ENCODE peak calls at places on chromosomes 2 and 18, in six cellular contexts. X, M, Z, S, I and O are unnamed samples.

GRCh38 chr2:206085742-206086445 is at the start of gene INO80D:
- DNase-seq in X (peak), M (peak), Z (peak), S (peak), I (peak), O (peak)

GRCh38 chr2:241818229-241818942 is 9.4 kb downstream of the NEU4 start:
- DNase-seq in X (no peak), M (no peak), Z (peak), S (no peak), I (no peak), O (no peak)

GRCh38 chr18:79728931-79729586 is 49.5 kb downstream of the CTDP1 start:
- DNase-seq in X (no peak), M (no peak), Z (no peak), S (no peak), I (no peak), O (no peak)

GRCh38 chr18:47531759-47532158 is 280.3 kb upstream of the SKOR2 start:
- DNase-seq in X (no peak), M (peak), Z (no peak), S (no peak), I (no peak), O (no peak)

GRCh38 chr2:240622631-240623235 is 2.5 kb upstream of the GPR35 start:
- DNase-seq in X (no peak), M (no peak), Z (peak), S (no peak), I (no peak), O (no peak)

GRCh38 chr2:154240921-154241379 is 369.2 kb downstream of the GALNT13 start:
- DNase-seq in X (no peak), M (no peak), Z (no peak), S (no peak), I (no peak), O (no peak)

GRCh38 chr2:127225186-127225960 is 5.3 kb upstream of the CYP27C1 start:
- DNase-seq in X (no peak), M (no peak), Z (no peak), S (no peak), I (no peak), O (no peak)

GRCh38 chr2:5730386-5730785 is 38.2 kb downstream of the SOX11 start:
- DNase-seq in X (no peak), M (no peak), Z (no peak), S (no peak), I (no peak), O (no peak)

GRCh38 chr2:43312751-43313641 is 86.6 kb upstream of the ZFP36L2 start:
- DNase-seq in X (peak), M (peak), Z (no peak), S (peak), I (no peak), O (no peak)

GRCh38 chr2:240811346-240812300 is 8.4 kb downstream of the KIF1A start:
- DNase-seq in X (no peak), M (no peak), Z (peak), S (no peak), I (no peak), O (no peak)

GRCh38 chr18:21300616-21301200 is 58.7 kb downstream of the GREB1L start:
- DNase-seq in X (no peak), M (no peak), Z (no peak), S (no peak), I (no peak), O (no peak)

GRCh38 chr18:13300796-13301195 is 82.2 kb downstream of the LDLRAD4 start:
- DNase-seq in X (no peak), M (no peak), Z (no peak), S (no peak), I (no peak), O (no peak)

GRCh38 chr2:102915128-102915527 is 153.3 kb downstream of the TMEM182 start:
- DNase-seq in X (no peak), M (no peak), Z (no peak), S (no peak), I (no peak), O (peak)

GRCh38 chr2:234839285-234839684 is 112.5 kb upstream of the SH3BP4 start:
- DNase-seq in X (no peak), M (no peak), Z (no peak), S (no peak), I (no peak), O (no peak)

GRCh38 chr18:57523171-57523956 is 63.1 kb downstream of the FECH start:
- DNase-seq in X (no peak), M (no peak), Z (no peak), S (no peak), I (no peak), O (no peak)

GRCh38 chr2:20494246-20494645 is 47.4 kb downstream of the RHOB start:
- DNase-seq in X (no peak), M (no peak), Z (no peak), S (no peak), I (no peak), O (no peak)

GRCh38 chr2:69767034-69767433 is 25.1 kb downstream of the ANXA4 start:
- DNase-seq in X (no peak), M (no peak), Z (no peak), S (no peak), I (no peak), O (no peak)

GRCh38 chr2:65035544-65035943 is 20.7 kb upstream of the CEP68 start:
- DNase-seq in X (no peak), M (no peak), Z (no peak), S (no peak), I (no peak), O (no peak)

GRCh38 chr2:193566276-193566675 is 1371.5 kb upstream of the TMEFF2 start:
- DNase-seq in X (no peak), M (no peak), Z (no peak), S (no peak), I (no peak), O (peak)

GRCh38 chr2:109084341-109084740 is 44.7 kb upstream of the SH3RF3 start:
- DNase-seq in X (no peak), M (no peak), Z (no peak), S (peak), I (no peak), O (no peak)

GRCh38 chr2:9594361-9595063 is 36.3 kb downstream of the YWHAQ start:
- DNase-seq in X (no peak), M (no peak), Z (no peak), S (no peak), I (no peak), O (peak)

GRCh38 chr2:182952741-182953450 is 85.4 kb downstream of the NCKAP1 start:
- DNase-seq in X (no peak), M (no peak), Z (no peak), S (no peak), I (no peak), O (peak)

GRCh38 chr18:71878226-71878625 is 665.9 kb downstream of the CBLN2 start:
- DNase-seq in X (no peak), M (no peak), Z (no peak), S (no peak), I (no peak), O (no peak)

GRCh38 chr2:65608391-65608790 is 176.0 kb upstream of the SPRED2 start:
- DNase-seq in X (no peak), M (no peak), Z (no peak), S (no peak), I (no peak), O (no peak)

GRCh38 chr2:205563646-205564045 is 118.7 kb upstream of the NRP2 start:
- DNase-seq in X (no peak), M (no peak), Z (peak), S (no peak), I (no peak), O (no peak)

GRCh38 chr18:75248426-75249191 is 38.0 kb downstream of the TSHZ1 start:
- DNase-seq in X (peak), M (no peak), Z (no peak), S (no peak), I (no peak), O (no peak)

GRCh38 chr18:7668392-7668791 is 101.3 kb downstream of the PTPRM start:
- DNase-seq in X (no peak), M (peak), Z (no peak), S (no peak), I (no peak), O (no peak)

GRCh38 chr2:29063646-29064372 is 10.5 kb downstream of the PCARE start:
- DNase-seq in X (no peak), M (no peak), Z (no peak), S (no peak), I (no peak), O (no peak)

GRCh38 chr2:145744541-145745386 is 1224.8 kb upstream of the ZEB2 start:
- DNase-seq in X (no peak), M (no peak), Z (no peak), S (no peak), I (no peak), O (peak)